ENCODE peak calls at places on chromosomes 2 and 18, in seven cellular contexts. H is CD8-positive, alpha-beta T cell; X is lower lobe of right lung; W is testis; F is esophagus squamous epithelium; B is aorta; O is upper lobe of left lung. M is an unnamed sample.

GRCh38 chr2:6929196-6929874 is 12.1 kb downstream of the RNF144A start:
- DNase-seq in H (no peak), X (no peak), W (no peak), F (no peak), B (no peak), O (no peak), M (no peak)

GRCh38 chr2:231691251-231691772 is 17.0 kb upstream of the PTMA start:
- DNase-seq in H (no peak), X (no peak), W (no peak), F (no peak), B (no peak), O (no peak), M (no peak)

GRCh38 chr2:199379251-199379650 is 78.5 kb downstream of the SATB2 start:
- DNase-seq in H (no peak), X (no peak), W (no peak), F (no peak), B (no peak), O (no peak), M (no peak)

GRCh38 chr2:119349289-119349688 is 17.3 kb downstream of the C2orf76 start:
- DNase-seq in H (no peak), X (no peak), W (no peak), F (no peak), B (no peak), O (no peak), M (no peak)

GRCh38 chr2:209473930-209474419 is 50.1 kb downstream of the MAP2 start:
- DNase-seq in H (no peak), X (no peak), W (no peak), F (no peak), B (no peak), O (peak; percentile 53), M (no peak)

GRCh38 chr2:85433511-85434089 is 15.1 kb downstream of the SH2D6 start:
- DNase-seq in H (no peak), X (peak; percentile 70), W (peak; percentile 90), F (no peak), B (peak; percentile 83), O (peak; percentile 67), M (no peak)

GRCh38 chr2:74597456-74597855 is 42.9 kb downstream of the DOK1 start:
- DNase-seq in H (no peak), X (no peak), W (no peak), F (no peak), B (no peak), O (no peak), M (no peak)

GRCh38 chr2:196242131-196242620 is 70.8 kb upstream of the STK17B start:
- DNase-seq in H (no peak), X (peak; percentile 53), W (no peak), F (no peak), B (no peak), O (peak; percentile 43), M (peak; percentile 80)

GRCh38 chr2:134692461-134692860 is 26.3 kb downstream of the TMEM163 start:
- DNase-seq in H (no peak), X (no peak), W (no peak), F (no peak), B (no peak), O (no peak), M (no peak)

GRCh38 chr2:135875491-135876065 is 665 bp downstream of the MCM6 start:
- DNase-seq in H (peak; percentile 72), X (peak; percentile 77), W (peak; percentile 67), F (peak; percentile 24), B (peak; percentile 84), O (peak; percentile 77), M (peak; percentile 90)

GRCh38 chr2:88549616-88550292 is 77.5 kb downstream of the EIF2AK3 start:
- DNase-seq in H (no peak), X (no peak), W (no peak), F (no peak), B (no peak), O (no peak), M (no peak)

GRCh38 chr2:64391459-64391858 is 62.5 kb upstream of the LGALSL start:
- DNase-seq in H (no peak), X (no peak), W (no peak), F (no peak), B (no peak), O (no peak), M (no peak)

GRCh38 chr2:163558286-163559009 is 177.4 kb downstream of the FIGN start:
- DNase-seq in H (no peak), X (no peak), W (no peak), F (no peak), B (no peak), O (no peak), M (no peak)

GRCh38 chr2:3479430-3480320 is 39.7 kb downstream of the ADI1 start:
- DNase-seq in H (no peak), X (no peak), W (no peak), F (no peak), B (peak; percentile 21), O (no peak), M (peak; percentile 71)

GRCh38 chr2:191128172-191128910 is 22.5 kb downstream of the STAT4 start:
- DNase-seq in H (no peak), X (no peak), W (no peak), F (no peak), B (no peak), O (no peak), M (no peak)

GRCh38 chr2:97870396-97870843 is 125.3 kb downstream of the TMEM131 start:
- DNase-seq in H (peak; percentile 41), X (no peak), W (no peak), F (no peak), B (no peak), O (peak; percentile 40), M (no peak)

GRCh38 chr2:1659951-1660565 is 84.3 kb downstream of the PXDN start:
- DNase-seq in H (no peak), X (no peak), W (no peak), F (no peak), B (no peak), O (peak; percentile 18), M (no peak)

GRCh38 chr18:12246849-12247808 is 7.0 kb upstream of the CIDEA start:
- DNase-seq in H (no peak), X (no peak), W (no peak), F (no peak), B (no peak), O (no peak), M (peak; percentile 54)

GRCh38 chr2:121037480-121037879 is 247.5 kb downstream of the TFCP2L1 start:
- DNase-seq in H (no peak), X (no peak), W (no peak), F (no peak), B (no peak), O (peak; percentile 10), M (no peak)

GRCh38 chr18:3449702-3450357 is at the start of gene TGIF1:
- DNase-seq in H (peak; percentile 51), X (peak; percentile 87), W (peak; percentile 87), F (peak; percentile 45), B (peak; percentile 93), O (peak; percentile 86), M (peak; percentile 93)

GRCh38 chr2:233026211-233026813 is 6.2 kb upstream of the NEU2 start:
- DNase-seq in H (no peak), X (no peak), W (no peak), F (no peak), B (no peak), O (no peak), M (no peak)

GRCh38 chr2:181474227-181474626 is 17.0 kb downstream of the ITGA4 start:
- DNase-seq in H (no peak), X (no peak), W (no peak), F (no peak), B (no peak), O (no peak), M (no peak)

GRCh38 chr2:135149251-135149650 is 97.2 kb downstream of the RAB3GAP1 start:
- DNase-seq in H (no peak), X (no peak), W (no peak), F (no peak), B (no peak), O (no peak), M (no peak)

GRCh38 chr18:55136864-55137263 is 177.6 kb upstream of the CCDC68 start:
- DNase-seq in H (no peak), X (no peak), W (no peak), F (no peak), B (no peak), O (no peak), M (no peak)

GRCh38 chr2:239902749-239903201 is 122.4 kb downstream of the NDUFA10 start:
- DNase-seq in H (no peak), X (no peak), W (no peak), F (no peak), B (peak; percentile 50), O (no peak), M (peak; percentile 41)

GRCh38 chr2:54634012-54634411 is 89.5 kb upstream of the EML6 start:
- DNase-seq in H (no peak), X (no peak), W (no peak), F (no peak), B (no peak), O (no peak), M (no peak)

GRCh38 chr2:128379021-128380005 is 60.6 kb upstream of the HS6ST1 start:
- DNase-seq in H (no peak), X (peak; percentile 67), W (peak; percentile 94), F (no peak), B (peak; percentile 74), O (peak; percentile 45), M (peak; percentile 75)

GRCh38 chr2:197256021-197256420 is 54.6 kb downstream of the ANKRD44 start:
- DNase-seq in H (no peak), X (no peak), W (no peak), F (no peak), B (no peak), O (no peak), M (no peak)
- H3K27ac ChIP-seq in H (peak overlapping the region; percentile 46), X (peak overlapping the region; percentile 51), W (no peak overlapping the region), F (peak overlapping the region; percentile 43), B (no peak overlapping the region), O (peak overlapping the region; percentile 84), M (peak overlapping the region; percentile 87)

DNA sequence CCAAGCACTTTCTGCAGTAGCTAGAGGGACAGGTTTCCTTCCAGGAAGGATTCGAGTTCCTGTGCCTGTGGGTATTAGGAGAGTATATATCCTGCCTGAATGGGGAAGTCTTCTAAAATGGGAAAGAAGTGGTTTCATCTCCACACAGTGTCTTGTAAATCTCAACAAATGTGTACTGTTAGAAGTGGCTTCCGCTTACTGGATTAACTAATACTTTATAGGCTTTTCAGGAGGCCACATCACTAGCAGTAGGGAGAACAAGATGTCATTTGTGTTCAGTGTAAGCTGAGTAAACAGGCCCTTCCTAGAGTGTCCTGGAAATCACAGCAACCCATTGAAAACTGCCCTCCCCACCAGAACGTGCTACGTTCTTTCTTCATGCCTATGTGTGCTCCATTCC is 12.5 kb upstream of the POLR1B start:
- DNase-seq in H (no peak), X (no peak), W (no peak), F (no peak), B (no peak), O (no peak), M (no peak)
- H3K27ac ChIP-seq in H (no peak overlapping the region), X (no peak overlapping the region), W (no peak overlapping the region), F (no peak overlapping the region), B (no peak overlapping the region), O (no peak overlapping the region), M (no peak overlapping the region)

GRCh38 chr2:226837787-226838603 is 2.1 kb downstream of the RHBDD1 start:
- DNase-seq in H (no peak), X (no peak), W (no peak), F (no peak), B (no peak), O (no peak), M (no peak)
- H3K27ac ChIP-seq in H (peak overlapping the region; percentile 97), X (no peak overlapping the region), W (no peak overlapping the region), F (peak overlapping the region; percentile 97), B (no peak overlapping the region), O (no peak overlapping the region), M (peak overlapping the region; percentile 99)

DNA sequence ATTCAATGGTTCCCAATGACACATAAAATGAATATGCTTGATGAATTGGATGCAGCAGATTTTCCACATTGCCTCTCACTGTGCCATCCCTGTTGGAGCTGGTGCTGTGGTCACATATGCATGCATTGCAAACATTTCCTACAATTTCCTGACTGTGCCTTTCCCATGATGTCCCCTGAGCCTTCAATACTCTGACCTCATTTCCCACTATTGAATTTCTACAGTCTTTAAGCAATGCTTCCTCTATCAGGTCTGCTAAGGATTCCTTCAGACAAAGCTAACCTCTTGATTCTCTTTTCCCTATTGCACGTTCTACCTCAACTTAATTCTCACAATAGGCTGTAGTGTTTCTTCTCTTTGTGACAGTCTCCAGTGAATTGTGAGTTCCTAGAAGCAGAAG is 342.5 kb upstream of the CRIM1 start:
- DNase-seq in H (no peak), X (no peak), W (no peak), F (no peak), B (no peak), O (no peak), M (no peak)
- H3K27ac ChIP-seq in H (no peak overlapping the region), X (no peak overlapping the region), W (no peak overlapping the region), F (no peak overlapping the region), B (no peak overlapping the region), O (no peak overlapping the region), M (no peak overlapping the region)

M was measured in spleen.